ENCODE peak calls at places on chromosome 7, in five cellular contexts. A, E, V, F and Q are unnamed samples.

GRCh38 chr7:132966731-132967130 is 115.2 kb downstream of the CHCHD3 start:
- DNase-seq in F (no peak), V (no peak), A (no peak), E (no peak), Q (no peak)

GRCh38 chr7:150388306-150388705 is 9.2 kb downstream of the ZNF775 start:
- DNase-seq in E (no peak), A (no peak), F (no peak), V (no peak), Q (no peak)

GRCh38 chr7:81484266-81484665 is 285.6 kb downstream of the HGF start:
- DNase-seq in A (no peak), E (no peak), V (no peak), F (no peak), Q (no peak)

GRCh38 chr7:604884-605531 is 85.4 kb upstream of the PDGFA start:
- DNase-seq in E (no peak), F (no peak), A (no peak), V (no peak), Q (no peak)

GRCh38 chr7:158094046-158094445 is 493.6 kb downstream of the PTPRN2 start:
- DNase-seq in F (no peak), A (no peak), V (no peak), E (no peak), Q (no peak)

GRCh38 chr7:1144269-1144771 is 15.7 kb downstream of the ZFAND2A start:
- DNase-seq in V (peak; percentile 92), E (no peak), F (no peak), A (no peak), Q (peak; percentile 21)

GRCh38 chr7:155844019-155844453 is 31.8 kb upstream of the SHH start:
- DNase-seq in A (no peak), E (no peak), V (no peak), F (no peak), Q (no peak)

GRCh38 chr7:67918158-67918557 is 921.5 kb downstream of the TYW1 start:
- DNase-seq in V (no peak), F (no peak), E (no peak), A (no peak), Q (no peak)

GRCh38 chr7:130353196-130353595 is 8.6 kb downstream of the CPA5 start:
- DNase-seq in F (no peak), V (peak; percentile 17), E (no peak), A (no peak), Q (no peak)

GRCh38 chr7:130853503-130854279 is 119.7 kb upstream of the KLF14 start:
- DNase-seq in A (no peak), E (no peak), V (no peak), F (no peak), Q (no peak)

GRCh38 chr7:44291066-44291732 is 34.2 kb downstream of the CAMK2B start:
- DNase-seq in F (no peak), V (peak; percentile 39), E (no peak), A (no peak), Q (no peak)

GRCh38 chr7:114051871-114052324 is 133.1 kb upstream of the PPP1R3A start:
- DNase-seq in E (no peak), V (no peak), A (no peak), F (no peak), Q (no peak)

GRCh38 chr7:99399597-99399996 is 8.8 kb downstream of the PDAP1 start:
- DNase-seq in F (no peak), E (no peak), V (no peak), A (no peak), Q (no peak)

GRCh38 chr7:25119102-25119501 is 6.0 kb downstream of the CYCS start:
- DNase-seq in E (no peak), F (no peak), A (no peak), V (no peak), Q (no peak)

GRCh38 chr7:15228891-15229290 is 326.3 kb upstream of the DGKB start:
- DNase-seq in E (no peak), A (no peak), F (no peak), V (no peak), Q (no peak)

GRCh38 chr7:138328215-138328614 is 131.8 kb upstream of the TRIM24 start:
- DNase-seq in A (no peak), V (no peak), F (no peak), E (no peak), Q (no peak)

GRCh38 chr7:127189074-127189473 is 63.7 kb downstream of the GRM8 start:
- DNase-seq in E (peak; percentile 80), V (no peak), A (no peak), F (no peak), Q (no peak)